ENCODE peak calls at places on chromosome 18, in six cellular contexts. One of them, this sample, is unnamed.
A peak's percentile ranks its signal among the peaks of the same experiment; 100 is the strongest.

GRCh38 chr18:59735269-59735860 is 38.1 kb upstream of the CCBE1 start:
- DNase-seq in GM13977: no peak
- DNase-seq in upper lobe of right lung: no peak
- DNase-seq in AG10803: no peak
- DNase-seq in NCI-H1105: no peak
- DNase-seq in nucleus accumbens: no peak
- DNase-seq in this sample: no peak

GRCh38 chr18:63444567-63444966 is 22.3 kb upstream of the VPS4B start:
- DNase-seq in AG10803: peak; percentile 91
- DNase-seq in nucleus accumbens: no peak
- DNase-seq in NCI-H1105: no peak
- DNase-seq in GM13977: peak; percentile 43
- DNase-seq in upper lobe of right lung: no peak
- DNase-seq in this sample: no peak

GRCh38 chr18:4444306-4444705 is 10.8 kb downstream of the DLGAP1 start:
- DNase-seq in nucleus accumbens: no peak
- DNase-seq in AG10803: no peak
- DNase-seq in upper lobe of right lung: no peak
- DNase-seq in NCI-H1105: no peak
- DNase-seq in GM13977: no peak
- DNase-seq in this sample: no peak

GRCh38 chr18:32438173-32438572 is 32.5 kb downstream of the GAREM1 start:
- DNase-seq in nucleus accumbens: no peak
- DNase-seq in GM13977: no peak
- DNase-seq in NCI-H1105: no peak
- DNase-seq in upper lobe of right lung: no peak
- DNase-seq in AG10803: no peak
- DNase-seq in this sample: no peak

GRCh38 chr18:60172030-60172429 is 200.5 kb downstream of the MC4R start:
- DNase-seq in nucleus accumbens: no peak
- DNase-seq in AG10803: no peak
- DNase-seq in NCI-H1105: no peak
- DNase-seq in upper lobe of right lung: no peak
- DNase-seq in GM13977: no peak
- DNase-seq in this sample: no peak

GRCh38 chr18:77119101-77119850 is 13.3 kb downstream of the MBP start:
- DNase-seq in upper lobe of right lung: no peak
- DNase-seq in nucleus accumbens: no peak
- DNase-seq in AG10803: no peak
- DNase-seq in NCI-H1105: no peak
- DNase-seq in GM13977: no peak
- DNase-seq in this sample: peak; percentile 55

GRCh38 chr18:44041553-44042418 is 638.9 kb upstream of the SETBP1 start:
- DNase-seq in nucleus accumbens: no peak
- DNase-seq in upper lobe of right lung: no peak
- DNase-seq in GM13977: no peak
- DNase-seq in AG10803: no peak
- DNase-seq in NCI-H1105: no peak
- DNase-seq in this sample: no peak

GRCh38 chr18:23838801-23839366 is 149.6 kb downstream of the LAMA3 start:
- DNase-seq in GM13977: no peak
- DNase-seq in AG10803: peak; percentile 71
- DNase-seq in NCI-H1105: no peak
- DNase-seq in upper lobe of right lung: no peak
- DNase-seq in nucleus accumbens: no peak
- DNase-seq in this sample: no peak

GRCh38 chr18:32470136-32470712 is 458 bp downstream of the GAREM1 start:
- DNase-seq in nucleus accumbens: peak; percentile 39
- DNase-seq in upper lobe of right lung: peak; percentile 73
- DNase-seq in AG10803: peak; percentile 16
- DNase-seq in GM13977: peak; percentile 57
- DNase-seq in NCI-H1105: no peak
- DNase-seq in this sample: peak; percentile 79

GRCh38 chr18:73774836-73775509 is 372.7 kb downstream of the FBXO15 start:
- DNase-seq in GM13977: no peak
- DNase-seq in upper lobe of right lung: no peak
- DNase-seq in NCI-H1105: no peak
- DNase-seq in AG10803: no peak
- DNase-seq in nucleus accumbens: no peak
- DNase-seq in this sample: no peak

GRCh38 chr18:49566985-49567384 is 5.1 kb downstream of the LIPG start:
- DNase-seq in GM13977: no peak
- DNase-seq in nucleus accumbens: no peak
- DNase-seq in upper lobe of right lung: no peak
- DNase-seq in NCI-H1105: no peak
- DNase-seq in AG10803: no peak
- DNase-seq in this sample: no peak

GRCh38 chr18:44130365-44130942 is 550.2 kb upstream of the SETBP1 start:
- DNase-seq in upper lobe of right lung: no peak
- DNase-seq in AG10803: peak; percentile 25
- DNase-seq in NCI-H1105: peak; percentile 79
- DNase-seq in GM13977: peak; percentile 45
- DNase-seq in nucleus accumbens: no peak
- DNase-seq in this sample: no peak

This sample was measured in sigmoid colon.